ENCODE peak calls at places on chromosomes 1 and 21, in seven cellular contexts. One of them, this sample, is unnamed. For H3K9me2 and H3K4me1, the result is how much of the 10 kb centered on the place peaks cover.

GRCh38 chr21:17492415-17493168 is 20.3 kb upstream of the CXADR start:
- DNase-seq in GM23248: peak
- DNase-seq in SK-N-SH: no peak
- DNase-seq in MM.1S: no peak
- DNase-seq in GM23338: no peak
- DNase-seq in PC-3: no peak
- DNase-seq in hepatocyte: peak
- DNase-seq in this sample: no peak

GRCh38 chr21:17441370-17441769 is 71.5 kb upstream of the CXADR start:
- DNase-seq in PC-3: peak
- DNase-seq in GM23248: no peak
- DNase-seq in SK-N-SH: no peak
- DNase-seq in GM23338: peak
- DNase-seq in MM.1S: no peak
- DNase-seq in hepatocyte: peak
- DNase-seq in this sample: no peak

GRCh38 chr1:234656981-234657651 is 47.1 kb upstream of the IRF2BP2 start:
- DNase-seq in SK-N-SH: peak
- DNase-seq in GM23248: peak
- DNase-seq in GM23338: no peak
- DNase-seq in hepatocyte: no peak
- DNase-seq in MM.1S: peak
- DNase-seq in PC-3: peak
- DNase-seq in this sample: no peak

GRCh38 chr1:26524181-26524580 is 5.4 kb upstream of the RPS6KA1 start:
- DNase-seq in GM23338: no peak
- DNase-seq in GM23248: no peak
- DNase-seq in PC-3: peak
- DNase-seq in MM.1S: no peak
- DNase-seq in hepatocyte: no peak
- DNase-seq in SK-N-SH: peak
- DNase-seq in this sample: no peak

GRCh38 chr1:210364479-210364878 is 35.8 kb downstream of the HHAT start:
- DNase-seq in hepatocyte: no peak
- DNase-seq in GM23248: no peak
- DNase-seq in PC-3: no peak
- DNase-seq in GM23338: no peak
- DNase-seq in SK-N-SH: no peak
- DNase-seq in MM.1S: no peak
- DNase-seq in this sample: no peak

GRCh38 chr1:15326691-15327530 is 79.9 kb downstream of the FHAD1 start:
- DNase-seq in PC-3: no peak
- DNase-seq in GM23338: no peak
- DNase-seq in MM.1S: no peak
- DNase-seq in SK-N-SH: peak
- DNase-seq in GM23248: peak
- DNase-seq in hepatocyte: no peak
- DNase-seq in this sample: no peak

GRCh38 chr1:53123462-53124129 is 18.8 kb downstream of the SLC1A7 start:
- DNase-seq in MM.1S: no peak
- DNase-seq in GM23248: peak
- DNase-seq in GM23338: no peak
- DNase-seq in hepatocyte: no peak
- DNase-seq in PC-3: no peak
- DNase-seq in SK-N-SH: no peak
- DNase-seq in this sample: no peak

GRCh38 chr1:208007319-208007937 is 96.5 kb upstream of the CD34 start:
- DNase-seq in MM.1S: peak
- DNase-seq in hepatocyte: no peak
- DNase-seq in GM23338: no peak
- DNase-seq in SK-N-SH: no peak
- DNase-seq in PC-3: no peak
- DNase-seq in GM23248: peak
- DNase-seq in this sample: no peak

GRCh38 chr1:226135059-226135651 is 51.4 kb downstream of the ACBD3 start:
- DNase-seq in MM.1S: no peak
- DNase-seq in PC-3: no peak
- DNase-seq in hepatocyte: peak
- DNase-seq in SK-N-SH: peak
- DNase-seq in GM23338: no peak
- DNase-seq in GM23248: no peak
- DNase-seq in this sample: no peak

GRCh38 chr1:1179983-1180861 is 6.5 kb downstream of the TTLL10 start:
- DNase-seq in hepatocyte: no peak
- DNase-seq in GM23248: no peak
- DNase-seq in PC-3: no peak
- DNase-seq in GM23338: peak
- DNase-seq in MM.1S: no peak
- DNase-seq in SK-N-SH: peak
- DNase-seq in this sample: no peak

GRCh38 chr1:30095451-30096025 is 627.8 kb downstream of the MATN1 start:
- DNase-seq in hepatocyte: no peak
- DNase-seq in SK-N-SH: no peak
- DNase-seq in GM23338: no peak
- DNase-seq in MM.1S: no peak
- DNase-seq in GM23248: no peak
- DNase-seq in PC-3: no peak
- DNase-seq in this sample: no peak

GRCh38 chr1:40808444-40808843 is 24.9 kb downstream of the KCNQ4 start:
- DNase-seq in MM.1S: no peak
- DNase-seq in GM23338: no peak
- DNase-seq in SK-N-SH: no peak
- DNase-seq in GM23248: no peak
- DNase-seq in PC-3: no peak
- DNase-seq in hepatocyte: no peak
- DNase-seq in this sample: no peak

GRCh38 chr1:15304708-15305326 is 57.8 kb downstream of the FHAD1 start:
- DNase-seq in GM23248: peak
- DNase-seq in GM23338: peak
- DNase-seq in PC-3: peak
- DNase-seq in hepatocyte: peak
- DNase-seq in SK-N-SH: peak
- DNase-seq in MM.1S: peak
- DNase-seq in this sample: peak

GRCh38 chr1:203051841-203052324 is 25.6 kb downstream of the PPFIA4 start:
- DNase-seq in MM.1S: no peak
- DNase-seq in PC-3: no peak
- DNase-seq in GM23248: no peak
- DNase-seq in GM23338: no peak
- DNase-seq in SK-N-SH: peak
- DNase-seq in hepatocyte: peak
- DNase-seq in this sample: no peak

GRCh38 chr1:224591326-224591725 is 24.8 kb upstream of the CNIH3 start:
- DNase-seq in hepatocyte: no peak
- DNase-seq in SK-N-SH: no peak
- DNase-seq in GM23248: no peak
- DNase-seq in MM.1S: no peak
- DNase-seq in GM23338: no peak
- DNase-seq in PC-3: no peak
- DNase-seq in this sample: no peak

GRCh38 chr21:35829014-35829525 is 231.3 kb downstream of the SETD4 start:
- DNase-seq in GM23248: no peak
- DNase-seq in PC-3: no peak
- DNase-seq in hepatocyte: no peak
- DNase-seq in GM23338: peak
- DNase-seq in MM.1S: no peak
- DNase-seq in SK-N-SH: no peak
- DNase-seq in this sample: no peak

GRCh38 chr1:198772626-198773025 is 133.8 kb downstream of the PTPRC start:
- DNase-seq in MM.1S: no peak
- DNase-seq in hepatocyte: no peak
- DNase-seq in GM23338: no peak
- DNase-seq in GM23248: no peak
- DNase-seq in SK-N-SH: no peak
- DNase-seq in PC-3: no peak
- DNase-seq in this sample: no peak

GRCh38 chr1:215891266-215891665 is 324.2 kb downstream of the KCTD3 start:
- DNase-seq in GM23338: no peak
- DNase-seq in SK-N-SH: no peak
- DNase-seq in PC-3: no peak
- DNase-seq in hepatocyte: no peak
- DNase-seq in GM23248: peak
- DNase-seq in MM.1S: no peak
- DNase-seq in this sample: no peak

GRCh38 chr1:195045072-195045471 is 1563.2 kb downstream of the KCNT2 start:
- DNase-seq in GM23338: no peak
- DNase-seq in PC-3: no peak
- DNase-seq in SK-N-SH: no peak
- DNase-seq in hepatocyte: no peak
- DNase-seq in MM.1S: no peak
- DNase-seq in GM23248: no peak
- DNase-seq in this sample: no peak

GRCh38 chr1:154014154-154014910 is 23.8 kb downstream of the RPS27 start:
- DNase-seq in hepatocyte: no peak
- DNase-seq in SK-N-SH: no peak
- DNase-seq in GM23248: peak
- DNase-seq in PC-3: peak
- DNase-seq in MM.1S: no peak
- DNase-seq in GM23338: no peak
- DNase-seq in this sample: no peak

GRCh38 chr1:2555634-2556276 is 416 bp upstream of the TNFRSF14 start:
- DNase-seq in GM23338: no peak
- DNase-seq in SK-N-SH: no peak
- DNase-seq in MM.1S: peak
- DNase-seq in hepatocyte: no peak
- DNase-seq in GM23248: peak
- DNase-seq in PC-3: peak
- DNase-seq in this sample: peak

GRCh38 chr21:41902946-41903345 is 23.8 kb upstream of the PRDM15 start:
- DNase-seq in PC-3: no peak
- DNase-seq in GM23338: no peak
- DNase-seq in hepatocyte: no peak
- DNase-seq in MM.1S: no peak
- DNase-seq in SK-N-SH: no peak
- DNase-seq in GM23248: no peak
- DNase-seq in this sample: no peak

GRCh38 chr21:41900401-41900800 is 21.3 kb upstream of the PRDM15 start:
- DNase-seq in hepatocyte: no peak
- DNase-seq in MM.1S: no peak
- DNase-seq in SK-N-SH: no peak
- DNase-seq in GM23338: no peak
- DNase-seq in GM23248: no peak
- DNase-seq in PC-3: no peak
- DNase-seq in this sample: no peak

GRCh38 chr21:41901099-41901498 is 22.0 kb upstream of the PRDM15 start:
- DNase-seq in PC-3: no peak
- DNase-seq in MM.1S: no peak
- DNase-seq in SK-N-SH: no peak
- DNase-seq in GM23338: no peak
- DNase-seq in GM23248: no peak
- DNase-seq in hepatocyte: no peak
- DNase-seq in this sample: no peak

GRCh38 chr21:41903559-41904351 is 24.6 kb upstream of the PRDM15 start:
- DNase-seq in MM.1S: no peak
- DNase-seq in GM23248: no peak
- DNase-seq in GM23338: no peak
- DNase-seq in SK-N-SH: no peak
- DNase-seq in PC-3: no peak
- DNase-seq in hepatocyte: no peak
- DNase-seq in this sample: no peak

GRCh38 chr21:41901782-41902181 is 22.6 kb upstream of the PRDM15 start:
- DNase-seq in hepatocyte: no peak
- DNase-seq in MM.1S: no peak
- DNase-seq in GM23248: no peak
- DNase-seq in GM23338: no peak
- DNase-seq in SK-N-SH: no peak
- DNase-seq in PC-3: no peak
- DNase-seq in this sample: no peak
- H3K9me2 ChIP-seq in hepatocyte: under half
- H3K9me2 ChIP-seq in MM.1S: under half
- H3K9me2 ChIP-seq in GM23248: under half
- H3K9me2 ChIP-seq in GM23338: under half
- H3K9me2 ChIP-seq in SK-N-SH: under half
- H3K9me2 ChIP-seq in PC-3: under half
- H3K9me2 ChIP-seq in this sample: under half

GRCh38 chr1:42935971-42936308 is 22.7 kb downstream of the SLC2A1 start:
- DNase-seq in GM23338: no peak
- DNase-seq in hepatocyte: no peak
- DNase-seq in MM.1S: no peak
- DNase-seq in PC-3: no peak
- DNase-seq in GM23248: no peak
- DNase-seq in SK-N-SH: no peak
- DNase-seq in this sample: no peak
- H3K4me1 ChIP-seq in GM23338: under half
- H3K4me1 ChIP-seq in hepatocyte: half or more
- H3K4me1 ChIP-seq in MM.1S: under half
- H3K4me1 ChIP-seq in PC-3: half or more
- H3K4me1 ChIP-seq in GM23248: half or more
- H3K4me1 ChIP-seq in SK-N-SH: under half
- H3K4me1 ChIP-seq in this sample: half or more

DNA sequence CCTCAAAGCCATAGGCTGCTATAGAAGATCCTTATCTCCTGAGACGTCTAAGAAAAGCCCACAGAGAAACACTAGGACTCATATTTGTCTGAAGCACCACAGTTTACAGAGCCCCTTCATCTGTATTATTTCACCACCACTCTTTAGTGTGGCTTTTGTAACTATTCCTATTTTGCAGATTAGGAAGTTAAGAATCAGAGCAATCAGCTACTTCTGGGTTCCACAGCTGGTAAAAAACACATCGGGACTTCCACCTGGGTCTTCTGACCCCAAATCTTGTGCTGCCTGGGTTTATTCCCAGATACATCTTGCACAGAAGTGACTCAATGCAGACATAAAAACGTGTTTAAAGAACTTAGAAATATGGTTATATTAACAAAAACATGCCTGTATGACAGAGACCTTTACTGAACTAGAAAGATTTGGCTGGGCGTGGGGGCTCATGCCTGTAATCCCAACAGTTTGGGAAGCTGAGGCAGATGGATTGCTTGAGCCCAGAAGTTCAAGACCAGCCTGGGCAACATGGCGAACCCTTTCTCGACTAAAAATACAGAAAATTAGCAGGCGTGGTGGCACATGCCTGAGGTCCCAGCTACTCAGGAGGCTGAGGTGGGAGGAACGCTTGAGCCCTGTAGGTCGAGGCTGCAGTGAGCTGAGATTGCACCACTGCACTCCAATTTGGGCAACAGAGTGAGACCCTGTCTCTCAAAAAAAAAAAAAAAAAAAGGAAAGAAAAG is 40.9 kb downstream of the ELK4 start:
- DNase-seq in PC-3: no peak
- DNase-seq in hepatocyte: no peak
- DNase-seq in MM.1S: no peak
- DNase-seq in SK-N-SH: no peak
- DNase-seq in GM23248: no peak
- DNase-seq in GM23338: no peak
- DNase-seq in this sample: no peak
- TF ChIP-seq EZH2phosphoT487 in PC-3: no peak
- TF ChIP-seq EZH2phosphoT487 in hepatocyte: no peak
- TF ChIP-seq EZH2phosphoT487 in MM.1S: no peak
- TF ChIP-seq EZH2phosphoT487 in SK-N-SH: no peak
- TF ChIP-seq EZH2phosphoT487 in GM23248: no peak
- TF ChIP-seq EZH2phosphoT487 in GM23338: no peak
- TF ChIP-seq EZH2phosphoT487 in this sample: no peak

DNA sequence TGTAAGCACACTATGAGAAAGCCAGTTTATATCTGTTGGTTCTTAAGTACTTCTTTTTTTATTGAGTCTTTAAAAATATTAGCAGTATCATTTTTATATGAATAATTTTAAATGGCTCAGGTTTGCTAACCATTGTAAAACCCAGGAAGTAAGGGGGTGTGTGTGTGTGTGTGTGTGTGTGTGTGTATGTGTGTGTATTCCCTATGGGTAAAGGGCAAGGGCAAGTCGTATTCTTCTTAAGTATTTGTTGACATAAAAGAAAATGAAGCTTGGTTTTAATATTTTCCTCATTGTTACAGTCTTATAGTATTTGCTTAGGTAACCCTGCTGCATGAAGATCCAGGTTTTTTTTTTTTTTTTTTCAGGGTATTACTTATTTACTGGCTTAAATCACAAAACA is 495.0 kb upstream of the B3GALT2 start:
- DNase-seq in GM23338: no peak
- DNase-seq in MM.1S: no peak
- DNase-seq in PC-3: no peak
- DNase-seq in hepatocyte: no peak
- DNase-seq in GM23248: no peak
- DNase-seq in SK-N-SH: no peak
- DNase-seq in this sample: no peak
- H3K9me2 ChIP-seq in GM23338: under half
- H3K9me2 ChIP-seq in MM.1S: under half
- H3K9me2 ChIP-seq in PC-3: under half
- H3K9me2 ChIP-seq in hepatocyte: under half
- H3K9me2 ChIP-seq in GM23248: under half
- H3K9me2 ChIP-seq in SK-N-SH: under half
- H3K9me2 ChIP-seq in this sample: under half

This sample was measured in OCI-LY7.